ENCODE peak calls at places on chromosomes 3 and 15, in nine cellular contexts. U is OCI-LY7; P is AG04450; K is substantia nigra; V is heart left ventricle; A is epithelial cell of prostate; R is left lung; I is effector memory CD4-positive, alpha-beta T cell; B is uterus. C is an unnamed sample.

GRCh38 chr3:66093981-66094380 is 55.3 kb upstream of the MAGI1 start:
- DNase-seq in U (no peak), P (no peak), K (no peak), V (no peak), A (no peak), R (no peak), I (no peak), B (no peak), C (no peak)

GRCh38 chr3:117488983-117489382 is 779.4 kb downstream of the TUSC7 start:
- DNase-seq in U (no peak), P (no peak), K (no peak), V (no peak), A (no peak), R (peak), I (no peak), B (no peak), C (no peak)

GRCh38 chr15:73378089-73378488 is 9.3 kb upstream of the HCN4 start:
- DNase-seq in U (no peak), P (no peak), K (no peak), V (peak), A (no peak), R (no peak), I (no peak), B (no peak), C (no peak)

GRCh38 chr3:183907911-183908331 is 23.2 kb upstream of the PARL start:
- DNase-seq in U (no peak), P (no peak), K (no peak), V (no peak), A (no peak), R (no peak), I (no peak), B (no peak), C (no peak)

GRCh38 chr3:64685331-64685799 is 2.4 kb downstream of the ADAMTS9 start:
- DNase-seq in U (no peak), P (no peak), K (peak), V (peak), A (no peak), R (peak), I (no peak), B (peak), C (no peak)

GRCh38 chr15:52021128-52021671 is 2.2 kb downstream of the MAPK6 start:
- DNase-seq in U (peak), P (peak), K (no peak), V (peak), A (peak), R (no peak), I (peak), B (peak), C (no peak)

GRCh38 chr3:183975981-183976662 is 41.6 kb downstream of the ABCC5 start:
- DNase-seq in U (no peak), P (no peak), K (no peak), V (no peak), A (no peak), R (no peak), I (no peak), B (no peak), C (no peak)

GRCh38 chr3:147130461-147130860 is 275.9 kb downstream of the ZIC4 start:
- DNase-seq in U (no peak), P (peak), K (no peak), V (no peak), A (no peak), R (no peak), I (no peak), B (no peak), C (no peak)

GRCh38 chr3:69547457-69548014 is 161.6 kb upstream of the FRMD4B start:
- DNase-seq in U (no peak), P (no peak), K (no peak), V (no peak), A (no peak), R (no peak), I (no peak), B (no peak), C (no peak)

GRCh38 chr3:180855364-180855763 is 57.1 kb upstream of the FXR1 start:
- DNase-seq in U (peak), P (no peak), K (no peak), V (no peak), A (no peak), R (no peak), I (no peak), B (no peak), C (no peak)

GRCh38 chr15:69086427-69087205 is 72.1 kb downstream of the NOX5 start:
- DNase-seq in U (no peak), P (no peak), K (no peak), V (no peak), A (no peak), R (no peak), I (no peak), B (no peak), C (no peak)

GRCh38 chr3:164467027-164467426 is 611.3 kb downstream of the SI start:
- DNase-seq in U (no peak), P (no peak), K (no peak), V (no peak), A (no peak), R (no peak), I (no peak), B (no peak), C (no peak)

GRCh38 chr15:90839187-90840071 is 29.0 kb upstream of the FURIN start:
- DNase-seq in U (peak), P (no peak), K (no peak), V (no peak), A (peak), R (peak), I (no peak), B (no peak), C (no peak)

GRCh38 chr3:194019766-194020165 is 116.2 kb upstream of the HES1 start:
- DNase-seq in U (no peak), P (no peak), K (no peak), V (no peak), A (no peak), R (no peak), I (no peak), B (no peak), C (no peak)

GRCh38 chr3:52483577-52484495 is 11.3 kb upstream of the STAB1 start:
- DNase-seq in U (no peak), P (peak), K (no peak), V (peak), A (peak), R (peak), I (no peak), B (no peak), C (no peak)

GRCh38 chr3:189233225-189233858 is 61.6 kb downstream of the TPRG1 start:
- DNase-seq in U (peak), P (peak), K (peak), V (peak), A (peak), R (no peak), I (no peak), B (peak), C (peak)

GRCh38 chr3:42751609-42752008 is 21.4 kb downstream of the CCDC13 start:
- DNase-seq in U (no peak), P (no peak), K (no peak), V (no peak), A (no peak), R (no peak), I (no peak), B (no peak), C (no peak)

GRCh38 chr3:140177943-140178342 is 243.0 kb downstream of the CLSTN2 start:
- DNase-seq in U (no peak), P (no peak), K (no peak), V (no peak), A (no peak), R (no peak), I (no peak), B (no peak), C (no peak)

GRCh38 chr3:112530573-112530972 is 31.2 kb downstream of the ATG3 start:
- DNase-seq in U (no peak), P (no peak), K (no peak), V (no peak), A (no peak), R (no peak), I (no peak), B (no peak), C (no peak)

GRCh38 chr3:111895079-111895478 is 36.0 kb downstream of the PHLDB2 start:
- DNase-seq in U (peak), P (no peak), K (no peak), V (no peak), A (no peak), R (no peak), I (no peak), B (no peak), C (no peak)

GRCh38 chr3:100696161-100696560 is 13.1 kb upstream of the TFG start:
- DNase-seq in U (no peak), P (no peak), K (no peak), V (no peak), A (no peak), R (no peak), I (no peak), B (no peak), C (no peak)

GRCh38 chr3:190340071-190340470 is 17.8 kb upstream of the CLDN1 start:
- DNase-seq in U (no peak), P (no peak), K (no peak), V (no peak), A (no peak), R (no peak), I (no peak), B (no peak), C (no peak)

GRCh38 chr3:42730294-42730693 is 27.7 kb upstream of the HHATL start:
- DNase-seq in U (no peak), P (no peak), K (no peak), V (peak), A (no peak), R (no peak), I (no peak), B (no peak), C (no peak)

GRCh38 chr3:133663569-133664313 is 2.0 kb upstream of the TOPBP1 start:
- DNase-seq in U (peak), P (no peak), K (peak), V (no peak), A (peak), R (no peak), I (no peak), B (no peak), C (no peak)

GRCh38 chr3:38114052-38114874 is 22.7 kb downstream of the ACAA1 start:
- DNase-seq in U (no peak), P (no peak), K (no peak), V (no peak), A (no peak), R (no peak), I (no peak), B (no peak), C (no peak)

GRCh38 chr15:65641723-65642475 is 20.2 kb downstream of the SLC24A1 start:
- DNase-seq in U (no peak), P (no peak), K (peak), V (no peak), A (no peak), R (no peak), I (no peak), B (no peak), C (no peak)

GRCh38 chr3:52123106-52123708 is 31.0 kb downstream of the POC1A start:
- DNase-seq in U (peak), P (peak), K (peak), V (peak), A (no peak), R (peak), I (peak), B (peak), C (peak)

DNA sequence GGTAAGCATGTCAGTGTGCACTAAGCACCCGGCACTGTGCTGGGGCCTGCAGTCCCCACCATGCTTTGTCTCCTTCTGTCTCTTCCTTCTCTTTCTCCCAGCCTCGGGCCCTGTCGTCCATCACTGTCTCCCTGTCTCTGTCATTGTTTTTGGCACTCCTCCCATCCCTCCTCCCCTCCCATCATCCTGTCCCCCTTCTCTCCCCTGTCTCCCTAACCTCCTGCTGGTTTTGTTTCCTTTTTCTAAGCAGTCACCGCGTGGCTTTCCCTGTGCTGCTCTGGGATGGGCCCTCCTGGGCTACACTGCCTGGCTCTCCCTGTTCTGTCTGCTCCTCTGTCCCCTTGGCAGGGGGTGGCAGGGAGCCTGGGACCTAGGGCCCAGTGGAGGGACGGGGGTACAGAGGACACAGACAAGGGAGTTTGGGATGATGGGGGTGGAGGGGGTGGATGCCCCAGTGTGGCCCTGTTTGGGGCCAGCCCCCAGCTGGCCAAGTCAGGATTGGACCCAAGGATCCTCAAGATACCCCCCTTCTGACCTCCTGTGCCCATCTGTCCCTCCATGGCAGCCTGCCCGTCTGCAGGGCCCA is 5.7 kb downstream of the CHST13 start:
- DNase-seq in U (no peak), P (no peak), K (no peak), V (peak), A (no peak), R (no peak), I (no peak), B (no peak), C (no peak)
- H3K27ac ChIP-seq in U (no peak), P (no peak), K (no peak), V (no peak), A (no peak), R (peak), I (no peak), B (no peak), C (no peak)

DNA sequence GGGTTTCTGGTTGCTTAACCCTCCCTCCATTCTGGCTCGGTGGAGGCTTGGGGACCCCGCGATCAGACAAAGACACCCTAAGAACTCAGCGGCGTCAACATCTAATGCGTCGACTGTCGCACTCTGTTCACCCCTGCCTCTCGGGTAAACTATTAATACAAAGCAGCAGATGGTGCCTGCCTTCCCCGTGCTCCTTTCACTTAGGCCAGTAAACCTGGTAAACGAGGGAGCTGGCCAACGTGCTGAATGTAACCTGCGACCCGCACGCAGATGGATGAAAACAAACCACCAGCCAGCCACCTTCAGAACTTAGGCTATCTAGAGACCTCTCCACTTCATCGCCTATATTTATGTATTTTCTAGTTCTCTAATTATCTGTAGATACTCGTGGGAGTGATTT is 848 bp upstream of the CADPS start:
- DNase-seq in U (peak), P (peak), K (no peak), V (peak), A (no peak), R (no peak), I (no peak), B (no peak), C (peak)
- H3K27ac ChIP-seq in U (no peak), P (no peak), K (no peak), V (no peak), A (no peak), R (no peak), I (no peak), B (no peak), C (no peak)

GRCh38 chr3:125043599-125044151 is 12.1 kb downstream of the HEG1 start:
- DNase-seq in U (no peak), P (no peak), K (no peak), V (peak), A (no peak), R (no peak), I (no peak), B (peak), C (no peak)
- H3K27ac ChIP-seq in U (no peak), P (peak), K (peak), V (peak), A (no peak), R (peak), I (no peak), B (peak), C (peak)

GRCh38 chr3:107209302-107210060 is 167.8 kb upstream of the CCDC54 start:
- DNase-seq in U (no peak), P (no peak), K (no peak), V (no peak), A (no peak), R (no peak), I (no peak), B (no peak), C (no peak)
- H3K27ac ChIP-seq in U (no peak), P (no peak), K (peak), V (peak), A (no peak), R (peak), I (no peak), B (peak), C (peak)

DNA sequence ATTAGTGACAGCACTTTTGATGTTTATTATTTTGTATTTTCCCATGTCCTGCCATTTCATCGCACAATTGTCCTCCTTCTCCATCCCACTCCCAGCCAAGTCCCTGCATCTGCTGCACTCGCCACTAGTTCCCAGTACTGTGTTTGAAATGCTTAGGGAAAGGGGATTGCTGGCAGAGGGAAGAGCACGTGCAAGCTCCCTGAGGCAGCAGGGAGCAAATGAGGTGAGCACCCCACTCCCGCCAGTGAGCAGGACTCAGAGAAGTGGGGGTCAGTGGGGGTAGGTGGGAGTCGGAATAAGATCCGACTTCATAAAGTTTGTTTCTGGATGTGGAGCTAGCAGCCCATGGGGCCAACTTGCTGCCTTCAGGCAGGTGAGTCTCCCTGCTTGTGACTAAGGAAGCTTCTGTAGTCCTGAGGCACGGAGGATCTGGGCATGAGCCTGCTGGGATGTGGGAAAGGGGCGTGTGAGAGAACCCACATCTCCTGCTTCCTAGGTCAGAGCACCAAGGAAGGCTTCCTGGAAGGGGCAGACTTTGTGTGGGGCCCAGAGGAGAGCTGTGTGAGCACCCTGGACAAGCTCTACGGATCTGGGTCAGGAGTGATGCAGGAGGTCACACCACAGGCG is 99.7 kb upstream of the TLE3 start:
- DNase-seq in U (no peak), P (no peak), K (no peak), V (peak), A (no peak), R (no peak), I (no peak), B (no peak), C (no peak)
- H3K27ac ChIP-seq in U (no peak), P (peak), K (no peak), V (no peak), A (peak), R (no peak), I (no peak), B (no peak), C (no peak)

C was measured in caudate nucleus.